ENCODE peak calls at places on chromosomes 11 and 22, in ten cellular contexts. C, W, Q, J, Z, Y, O, R, T and X are unnamed samples.
A peak's percentile ranks its signal among the peaks of the same experiment; 100 is the strongest.

GRCh38 chr11:73258104-73258684 is 13.9 kb upstream of the P2RY6 start:
- DNase-seq in W (no peak), O (no peak), Y (no peak), C (no peak), R (no peak), Q (no peak), J (no peak), T (no peak), Z (no peak), X (no peak)

GRCh38 chr11:727281-727701 is 20.0 kb upstream of the TALDO1 start:
- DNase-seq in O (no peak), Y (no peak), Q (no peak), R (no peak), C (no peak), Z (no peak), T (no peak), J (no peak), W (no peak), X (no peak)

GRCh38 chr22:35342390-35342789 is 38.5 kb upstream of the HMOX1 start:
- DNase-seq in C (no peak), Q (no peak), Z (no peak), W (no peak), T (no peak), J (no peak), O (no peak), R (no peak), Y (no peak), X (no peak)

GRCh38 chr11:9823439-9823838 is 159.6 kb downstream of the SWAP70 start:
- DNase-seq in T (no peak), J (no peak), Z (no peak), Y (no peak), O (no peak), C (no peak), Q (no peak), R (no peak), W (no peak), X (no peak)

GRCh38 chr11:279040-279965 is 1.1 kb downstream of the NLRP6 start:
- DNase-seq in R (no peak), C (no peak), J (no peak), T (no peak), Z (peak; percentile 26), Q (no peak), Y (no peak), W (no peak), O (no peak), X (no peak)

GRCh38 chr11:41394562-41395160 is 64.8 kb downstream of the LRRC4C start:
- DNase-seq in O (no peak), Z (no peak), R (no peak), C (no peak), T (no peak), J (no peak), W (no peak), Q (no peak), Y (no peak), X (no peak)

GRCh38 chr22:43152355-43153071 is 1.2 kb downstream of the TSPO start:
- DNase-seq in W (peak; percentile 17), R (peak; percentile 44), O (peak; percentile 45), T (peak; percentile 29), C (peak; percentile 68), Z (peak; percentile 69), Q (peak; percentile 54), J (peak; percentile 58), Y (peak; percentile 75), X (no peak)

GRCh38 chr11:7538466-7539454 is 25.0 kb downstream of the PPFIBP2 start:
- DNase-seq in O (no peak), Q (no peak), W (no peak), T (no peak), Z (no peak), J (no peak), C (peak; percentile 32), R (no peak), Y (peak; percentile 77), X (no peak)

GRCh38 chr11:129655247-129655832 is 160.3 kb upstream of the TMEM45B start:
- DNase-seq in Y (no peak), J (no peak), Q (no peak), W (no peak), C (no peak), Z (no peak), T (no peak), O (no peak), R (no peak), X (no peak)

GRCh38 chr11:57444362-57445074 is 15.8 kb upstream of the RTN4RL2 start:
- DNase-seq in R (no peak), W (no peak), T (no peak), Y (no peak), J (no peak), O (no peak), Z (no peak), Q (no peak), C (peak; percentile 98), X (no peak)

GRCh38 chr11:12045914-12046635 is 37.6 kb upstream of the DKK3 start:
- DNase-seq in R (no peak), O (no peak), C (no peak), W (no peak), T (no peak), J (no peak), Y (no peak), Z (no peak), Q (no peak), X (no peak)

GRCh38 chr22:21443057-21443734 is 24.0 kb upstream of the TMEM191C start:
- DNase-seq in Z (no peak), W (no peak), R (no peak), O (no peak), Q (no peak), T (no peak), J (no peak), C (no peak), Y (no peak), X (no peak)

GRCh38 chr11:101129203-101129943 is at the start of gene PGR:
- DNase-seq in C (no peak), O (no peak), Z (no peak), Q (no peak), T (no peak), J (peak; percentile 11), Y (peak; percentile 14), R (no peak), W (no peak), X (no peak)